ENCODE peak calls at places on chromosomes 6 and 20, in seven cellular contexts. O, S, P, A, J, Y and X are unnamed samples.
A peak's percentile ranks its signal among the peaks of the same experiment; 100 is the strongest.

GRCh38 chr6:31615748-31616147 is 714 bp downstream of the AIF1 start:
- DNase-seq in S (no peak), J (no peak), P (no peak), A (no peak), Y (no peak), O (no peak), X (no peak)

GRCh38 chr20:17835240-17835940 is 133.2 kb downstream of the SNX5 start:
- DNase-seq in Y (peak; percentile 89), A (no peak), J (peak; percentile 83), P (no peak), O (peak; percentile 86), S (no peak), X (peak; percentile 55)

GRCh38 chr6:170290306-170291128 is at the start of gene DLL1:
- DNase-seq in A (peak; percentile 94), P (peak; percentile 82), S (peak; percentile 84), Y (no peak), J (peak; percentile 68), O (peak; percentile 29), X (peak; percentile 58)

GRCh38 chr20:49529470-49529869 is 38.5 kb downstream of the PTGIS start:
- DNase-seq in O (no peak), P (no peak), Y (no peak), J (no peak), A (no peak), S (no peak), X (no peak)

GRCh38 chr6:37409501-37409900 is 23.5 kb upstream of the CMTR1 start:
- DNase-seq in S (no peak), A (no peak), Y (no peak), J (no peak), P (no peak), O (no peak), X (no peak)

GRCh38 chr6:37456126-37456525 is 23.1 kb downstream of the CMTR1 start:
- DNase-seq in Y (no peak), J (peak; percentile 7), O (peak; percentile 88), S (no peak), A (no peak), P (no peak), X (no peak)

GRCh38 chr6:144659202-144659731 is 374.1 kb downstream of the UTRN start:
- DNase-seq in S (no peak), J (peak; percentile 65), A (peak; percentile 54), O (peak; percentile 51), Y (no peak), P (peak; percentile 59), X (peak; percentile 84)

GRCh38 chr6:131459005-131459404 is 114.0 kb upstream of the ARG1 start:
- DNase-seq in S (no peak), P (no peak), A (no peak), Y (no peak), J (no peak), O (no peak), X (no peak)

GRCh38 chr6:170230520-170231390 is 60.1 kb downstream of the DLL1 start:
- DNase-seq in O (no peak), A (no peak), J (no peak), Y (no peak), P (no peak), S (no peak), X (no peak)

GRCh38 chr6:27684264-27685211 is 211.6 kb upstream of the ZNF184 start:
- DNase-seq in A (no peak), Y (peak; percentile 83), P (peak; percentile 85), O (peak; percentile 76), J (peak; percentile 83), S (peak; percentile 86), X (peak; percentile 98)

GRCh38 chr20:35661013-35661412 is 3.7 kb downstream of the CPNE1 start:
- DNase-seq in S (no peak), P (no peak), A (no peak), O (no peak), J (no peak), Y (no peak), X (peak; percentile 29)

GRCh38 chr6:7106215-7106751 is 1.5 kb upstream of the RREB1 start:
- DNase-seq in S (no peak), P (no peak), O (peak; percentile 42), J (peak; percentile 89), A (no peak), Y (no peak), X (no peak)

GRCh38 chr20:44780226-44780625 is 30.1 kb downstream of the RIMS4 start:
- DNase-seq in S (peak; percentile 77), A (peak; percentile 72), P (peak; percentile 61), J (peak; percentile 57), Y (peak; percentile 37), O (peak; percentile 55), X (peak; percentile 69)

GRCh38 chr20:16760431-16761304 is 12.5 kb downstream of the OTOR start:
- DNase-seq in J (peak; percentile 0), O (no peak), S (no peak), Y (peak; percentile 66), P (no peak), A (no peak), X (peak; percentile 21)

GRCh38 chr6:167424060-167424673 is 99.3 kb downstream of the TTLL2 start:
- DNase-seq in Y (peak; percentile 18), O (no peak), P (peak; percentile 45), J (no peak), A (no peak), S (no peak), X (peak; percentile 7)

GRCh38 chr6:6534399-6534798 is 54.1 kb upstream of the LY86 start:
- DNase-seq in P (no peak), S (no peak), A (no peak), J (no peak), O (no peak), Y (no peak), X (no peak)

GRCh38 chr6:38387994-38388393 is 251.7 kb downstream of the BTBD9 start:
- DNase-seq in S (no peak), P (no peak), O (peak; percentile 63), A (no peak), Y (no peak), J (no peak), X (no peak)

GRCh38 chr6:127959869-127960268 is 59.0 kb upstream of the THEMIS start:
- DNase-seq in S (no peak), Y (no peak), O (no peak), A (no peak), J (no peak), P (no peak), X (peak; percentile 65)

DNA sequence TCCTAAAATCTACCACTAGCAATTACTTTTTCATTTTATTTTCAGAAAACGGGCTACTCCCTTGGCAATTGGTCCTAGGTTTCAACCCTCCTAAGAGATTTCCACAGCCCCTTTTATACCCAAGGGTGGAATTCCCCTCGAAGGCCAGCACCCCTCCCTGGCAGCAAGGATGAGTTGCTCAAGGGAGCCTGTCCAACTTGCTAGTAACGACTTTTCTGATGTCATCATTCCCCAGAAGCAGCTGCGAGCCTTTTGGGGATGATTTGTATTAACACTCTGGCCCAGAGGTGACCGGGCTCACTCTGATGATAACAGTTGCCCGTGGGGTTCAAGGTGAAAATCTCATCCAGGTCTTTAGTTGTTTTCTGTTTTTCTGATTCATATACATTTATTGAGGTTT is 30.7 kb upstream of the NAA20 start:
- DNase-seq in O (peak; percentile 85), P (no peak), Y (no peak), J (peak; percentile 71), S (no peak), A (no peak), X (no peak)
- H2AK5ac ChIP-seq in O (peak overlapping the region; percentile 66), P (no peak overlapping the region), Y (no peak overlapping the region), J (no peak overlapping the region), S (no peak overlapping the region), A (no peak overlapping the region), X (no peak overlapping the region)

DNA sequence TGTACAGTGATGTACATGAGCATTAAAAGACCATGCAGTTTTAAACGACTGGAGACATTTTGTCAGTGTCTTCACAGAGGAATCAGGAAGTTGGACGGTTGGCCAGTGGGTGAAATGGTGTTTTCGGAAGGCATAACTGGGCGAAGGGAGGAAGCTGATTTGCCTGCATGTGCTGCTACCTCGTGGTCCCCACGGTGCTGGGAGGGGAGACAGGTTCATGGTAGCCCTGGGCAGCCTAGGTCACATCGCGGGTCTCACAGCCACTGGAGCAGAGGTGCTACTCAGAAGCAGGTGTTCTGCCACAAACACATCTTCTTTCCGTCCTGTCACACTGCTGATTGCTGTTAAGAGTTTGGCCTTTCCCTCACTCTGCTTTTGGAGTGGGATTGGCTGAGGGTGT is 35.2 kb downstream of the HIVEP1 start:
- DNase-seq in O (no peak), S (no peak), J (no peak), Y (no peak), A (no peak), P (no peak), X (no peak)
- H3K18ac ChIP-seq in O (no peak overlapping the region), S (no peak overlapping the region), J (no peak overlapping the region), Y (no peak overlapping the region), A (no peak overlapping the region), P (no peak overlapping the region), X (no peak overlapping the region)

GRCh38 chr6:1820714-1821113 is 211.0 kb downstream of the FOXC1 start:
- DNase-seq in Y (no peak), S (no peak), A (no peak), O (no peak), P (no peak), J (no peak), X (no peak)
- H2AK5ac ChIP-seq in Y (no peak overlapping the region), S (no peak overlapping the region), A (no peak overlapping the region), O (no peak overlapping the region), P (no peak overlapping the region), J (no peak overlapping the region), X (no peak overlapping the region)

GRCh38 chr20:4508773-4509172 is 212.9 kb upstream of the PRND start:
- DNase-seq in A (no peak), Y (no peak), O (no peak), S (no peak), P (no peak), J (no peak), X (peak; percentile 69)
- H3K18ac ChIP-seq in A (no peak overlapping the region), Y (no peak overlapping the region), O (peak overlapping the region; percentile 95), S (peak overlapping the region; percentile 29), P (no peak overlapping the region), J (peak overlapping the region; percentile 68), X (no peak overlapping the region)

GRCh38 chr6:33918175-33918695 is 114.4 kb upstream of the MLN start:
- DNase-seq in S (no peak), A (no peak), Y (no peak), J (no peak), P (no peak), O (no peak), X (no peak)
- H2AK5ac ChIP-seq in S (no peak overlapping the region), A (peak overlapping the region; percentile 53), Y (no peak overlapping the region), J (no peak overlapping the region), P (no peak overlapping the region), O (no peak overlapping the region), X (no peak overlapping the region)

GRCh38 chr6:70813885-70814284 is 143.0 kb downstream of the B3GAT2 start:
- DNase-seq in S (no peak), J (no peak), P (no peak), O (no peak), Y (no peak), A (no peak), X (no peak)

GRCh38 chr6:70823651-70824050 is 133.2 kb downstream of the B3GAT2 start:
- DNase-seq in A (no peak), Y (no peak), P (no peak), J (no peak), O (no peak), S (no peak), X (no peak)

GRCh38 chr6:70820778-70821177 is 136.1 kb downstream of the B3GAT2 start:
- DNase-seq in P (no peak), Y (no peak), O (no peak), A (no peak), J (no peak), S (no peak), X (no peak)

DNA sequence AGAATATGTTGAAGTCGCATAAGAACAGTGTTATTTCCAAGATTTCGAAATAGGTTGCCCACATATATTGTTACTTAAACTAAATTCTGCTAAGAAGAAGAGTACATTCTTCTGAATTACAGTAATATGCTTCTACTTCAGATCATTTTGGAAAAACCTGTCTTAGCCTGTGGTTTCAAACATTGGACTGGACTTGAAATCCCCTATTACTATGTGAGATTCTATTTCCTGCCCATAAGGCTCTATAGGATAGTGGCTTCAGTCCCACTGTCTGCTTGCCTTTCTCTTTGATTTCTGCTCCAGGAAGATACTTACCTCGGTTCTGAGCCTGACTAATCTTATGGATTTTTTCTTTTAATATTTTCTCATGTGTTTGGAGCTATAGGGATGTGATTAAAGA is 137.1 kb downstream of the B3GAT2 start:
- DNase-seq in P (no peak), Y (no peak), S (no peak), O (peak; percentile 32), A (no peak), J (no peak), X (no peak)
- H3K18ac ChIP-seq in P (no peak overlapping the region), Y (no peak overlapping the region), S (no peak overlapping the region), O (no peak overlapping the region), A (no peak overlapping the region), J (no peak overlapping the region), X (no peak overlapping the region)